ENCODE peak calls at places on chromosomes 2 and 18, in eight cellular contexts. Z is ELR; O is sciatic nerve; N is NCI-H460; J is activated T-cell treated with anti-CD3 and anti-CD28 coated beads, Interleukin-2, amount 50 U/mL, for 24 hours; U is LoVo; F is GM12864; A is globus pallidus. I is an unnamed sample.

GRCh38 chr18:6414723-6415362 is at the start of gene L3MBTL4:
- DNase-seq in J (no peak), A (peak; percentile 52), N (peak; percentile 1), U (peak; percentile 61), F (no peak), Z (no peak), O (peak; percentile 72), I (no peak)

GRCh38 chr2:47299555-47299954 is 103.4 kb upstream of the MSH2 start:
- DNase-seq in Z (peak; percentile 88), A (no peak), F (no peak), U (no peak), N (peak; percentile 21), J (no peak), O (no peak), I (peak; percentile 66)

GRCh38 chr2:26900831-26901321 is 52.9 kb downstream of the DPYSL5 start:
- DNase-seq in J (no peak), Z (no peak), U (no peak), A (no peak), F (no peak), O (no peak), N (no peak), I (no peak)

GRCh38 chr2:20448246-20449046 is 1.6 kb downstream of the RHOB start:
- DNase-seq in F (no peak), N (no peak), O (no peak), J (no peak), U (no peak), A (peak; percentile 73), Z (peak; percentile 45), I (no peak)

GRCh38 chr2:208042041-208042440 is 16.7 kb upstream of the PLEKHM3 start:
- DNase-seq in U (no peak), Z (peak; percentile 46), A (no peak), J (no peak), O (no peak), N (no peak), F (no peak), I (peak; percentile 49)

GRCh38 chr2:117938611-117939010 is 75.3 kb downstream of the CCDC93 start:
- DNase-seq in F (no peak), N (no peak), U (no peak), A (no peak), J (no peak), Z (no peak), O (no peak), I (no peak)

GRCh38 chr2:127641846-127642510 is 4.0 kb upstream of the GPR17 start:
- DNase-seq in O (no peak), N (no peak), J (peak; percentile 75), Z (no peak), A (no peak), U (no peak), F (no peak), I (no peak)

GRCh38 chr18:21851327-21851961 is 110.9 kb downstream of the MIB1 start:
- DNase-seq in A (peak; percentile 44), Z (peak; percentile 13), F (no peak), N (peak; percentile 13), O (no peak), J (no peak), U (no peak), I (no peak)

GRCh38 chr18:54149078-54149697 is 75.3 kb downstream of the MBD2 start:
- DNase-seq in A (no peak), U (peak; percentile 49), N (peak; percentile 63), Z (peak; percentile 91), F (peak; percentile 47), O (no peak), J (peak; percentile 55), I (peak; percentile 83)

GRCh38 chr2:9335322-9335754 is 88.0 kb downstream of the ITGB1BP1 start:
- DNase-seq in O (no peak), J (no peak), U (no peak), A (no peak), N (no peak), Z (no peak), F (no peak), I (no peak)

GRCh38 chr2:136297312-136297711 is 179.4 kb upstream of the CXCR4 start:
- DNase-seq in U (no peak), O (no peak), A (no peak), Z (no peak), J (no peak), F (no peak), N (no peak), I (no peak)

GRCh38 chr2:100791294-100791935 is 28.5 kb upstream of the NPAS2 start:
- DNase-seq in F (no peak), Z (no peak), O (no peak), N (no peak), J (no peak), A (no peak), U (no peak), I (no peak)

GRCh38 chr2:238864207-238865014 is 16.5 kb downstream of the TWIST2 start:
- DNase-seq in J (peak; percentile 49), O (peak; percentile 83), Z (peak; percentile 100), A (no peak), U (peak; percentile 94), N (peak; percentile 94), F (no peak), I (peak; percentile 100)

GRCh38 chr2:203819434-203820133 is 48.0 kb upstream of the CTLA4 start:
- DNase-seq in A (no peak), F (no peak), O (no peak), J (no peak), N (no peak), U (no peak), Z (no peak), I (no peak)

GRCh38 chr2:46232860-46233259 is 64.3 kb upstream of the EPAS1 start:
- DNase-seq in O (no peak), A (peak; percentile 47), U (no peak), Z (no peak), F (no peak), N (no peak), J (no peak), I (peak; percentile 76)

GRCh38 chr18:10973579-10974260 is 175.6 kb downstream of the PIEZO2 start:
- DNase-seq in N (no peak), F (no peak), U (no peak), A (peak; percentile 12), Z (peak; percentile 5), O (no peak), J (no peak), I (peak; percentile 66)

GRCh38 chr18:22505136-22505535 is 87.4 kb upstream of the CTAGE1 start:
- DNase-seq in Z (peak; percentile 38), U (no peak), A (no peak), F (no peak), O (no peak), J (no peak), N (no peak), I (peak; percentile 44)

GRCh38 chr2:68824831-68825230 is 46.4 kb downstream of the BMP10 start:
- DNase-seq in J (no peak), A (no peak), U (no peak), N (no peak), O (no peak), F (no peak), Z (peak; percentile 89), I (peak; percentile 76)

GRCh38 chr2:74893332-74893731 is 59.4 kb downstream of the HK2 start:
- DNase-seq in J (no peak), A (no peak), Z (peak; percentile 93), O (no peak), N (no peak), U (no peak), F (no peak), I (peak; percentile 87)

GRCh38 chr2:201414099-201415023 is 36.9 kb downstream of the TRAK2 start:
- DNase-seq in J (no peak), F (peak; percentile 22), O (no peak), N (no peak), U (no peak), A (no peak), Z (no peak), I (peak; percentile 38)

GRCh38 chr2:55025082-55025481 is 25.2 kb downstream of the RTN4 start:
- DNase-seq in O (no peak), F (no peak), U (no peak), Z (no peak), J (no peak), A (no peak), N (no peak), I (peak; percentile 55)

GRCh38 chr2:43127941-43128561 is 98.4 kb downstream of the ZFP36L2 start:
- DNase-seq in N (no peak), O (no peak), A (no peak), U (no peak), Z (no peak), F (no peak), J (peak; percentile 49), I (no peak)

GRCh38 chr2:224417361-224417729 is 15.4 kb upstream of the FAM124B start:
- DNase-seq in O (no peak), Z (no peak), N (no peak), F (no peak), A (no peak), J (no peak), U (no peak), I (no peak)

GRCh38 chr18:33755918-33756590 is 178.0 kb downstream of the ASXL3 start:
- DNase-seq in J (no peak), N (peak; percentile 66), Z (peak; percentile 17), A (no peak), F (no peak), O (no peak), U (peak; percentile 64), I (peak; percentile 77)

GRCh38 chr2:24009680-24010476 is at the start of gene MFSD2B:
- DNase-seq in F (no peak), O (no peak), U (no peak), A (no peak), Z (no peak), N (no peak), J (no peak), I (peak; percentile 25)

GRCh38 chr2:108377411-108377810 is 343 bp upstream of the SULT1C4 start:
- DNase-seq in Z (no peak), O (no peak), U (no peak), A (no peak), N (no peak), J (no peak), F (no peak), I (no peak)